ENCODE peak calls at places on chromosomes 4 and X, in four cellular contexts. A, B, Y and I are unnamed samples.

GRCh38 chr4:10346023-10346422 is 111.2 kb downstream of the ZNF518B start:
- DNase-seq in Y (no peak), A (no peak), B (no peak), I (no peak)

GRCh38 chr4:53490965-53491622 is 100.2 kb downstream of the LNX1 start:
- DNase-seq in Y (no peak), A (no peak), B (no peak), I (peak)

GRCh38 chr4:41466249-41466648 is 71.7 kb upstream of the LIMCH1 start:
- DNase-seq in A (no peak), B (no peak), Y (no peak), I (no peak)

GRCh38 chr4:113026556-113026955 is 22.9 kb upstream of the ANK2 start:
- DNase-seq in B (no peak), A (no peak), Y (no peak), I (no peak)

GRCh38 chr4:139719381-139720101 is 53.9 kb downstream of the MGST2 start:
- DNase-seq in Y (no peak), A (no peak), B (no peak), I (no peak)

GRCh38 chrX:46298821-46299220 is 246.4 kb downstream of the ZNF674 start:
- DNase-seq in B (no peak), Y (no peak), A (no peak), I (no peak)

GRCh38 chr4:117157360-117157759 is 72.0 kb upstream of the TRAM1L1 start:
- DNase-seq in Y (no peak), A (no peak), B (no peak), I (no peak)

GRCh38 chr4:34676390-34676789 is 1567.9 kb downstream of the ARAP2 start:
- DNase-seq in A (no peak), B (no peak), Y (no peak), I (no peak)

GRCh38 chr4:121375262-121375661 is 5.6 kb downstream of the QRFPR start:
- DNase-seq in B (no peak), Y (no peak), A (no peak), I (no peak)

GRCh38 chr4:120082286-120082685 is 15.6 kb upstream of the MAD2L1 start:
- DNase-seq in B (no peak), Y (no peak), A (no peak), I (no peak)

GRCh38 chr4:110196871-110197420 is 1.5 kb downstream of the ELOVL6 start:
- DNase-seq in B (peak), A (peak), Y (peak), I (peak)

GRCh38 chr4:26609398-26609797 is 25.5 kb downstream of the TBC1D19 start:
- DNase-seq in A (no peak), Y (no peak), B (no peak), I (no peak)

GRCh38 chr4:168177546-168178149 is 85.3 kb downstream of the ANXA10 start:
- DNase-seq in A (no peak), Y (no peak), B (no peak), I (no peak)

GRCh38 chr4:20544645-20545044 is 155.6 kb upstream of the PACRGL start:
- DNase-seq in B (no peak), Y (no peak), A (no peak), I (no peak)